ENCODE peak calls at places on chromosomes 4 and X, in six cellular contexts. H is psoas muscle, M is PC-3, Y is esophagus squamous epithelium, O is left lung, P is brain microvascular endothelial cell. B is an unnamed sample.

GRCh38 chr4:109010534-109010933 is 247.7 kb upstream of the ETNPPL start:
- DNase-seq in Y (no peak), P (no peak), H (no peak), M (no peak), O (no peak), B (no peak)

GRCh38 chr4:14871676-14872430 is 130.4 kb upstream of the CPEB2 start:
- DNase-seq in M (peak; percentile 90), Y (no peak), H (no peak), O (no peak), P (no peak), B (no peak)

GRCh38 chrX:68199062-68199848 is 234.0 kb downstream of the OPHN1 start:
- DNase-seq in O (no peak), P (no peak), H (no peak), M (peak; percentile 53), Y (no peak), B (no peak)

GRCh38 chr4:75880278-75880677 is 22.0 kb downstream of the PPEF2 start:
- DNase-seq in Y (no peak), P (no peak), M (no peak), H (no peak), O (no peak), B (no peak)

GRCh38 chr4:17358236-17358635 is 153.7 kb downstream of the QDPR start:
- DNase-seq in Y (no peak), M (no peak), O (no peak), P (no peak), H (no peak), B (no peak)

GRCh38 chr4:158193171-158193749 is 17.0 kb upstream of the TMEM144 start:
- DNase-seq in O (no peak), M (peak; percentile 62), P (no peak), Y (no peak), H (no peak), B (no peak)

GRCh38 chrX:139642241-139642927 is 65.6 kb downstream of the MCF2 start:
- DNase-seq in Y (no peak), H (no peak), O (no peak), M (no peak), P (no peak), B (no peak)

GRCh38 chrX:34555481-34555880 is 101.6 kb downstream of the TMEM47 start:
- DNase-seq in M (no peak), P (no peak), O (no peak), H (no peak), Y (no peak), B (no peak)

GRCh38 chrX:76253432-76253831 is 80.6 kb downstream of the PBDC1 start:
- DNase-seq in O (no peak), H (no peak), P (peak; percentile 5), M (peak; percentile 56), Y (no peak), B (no peak)

GRCh38 chr4:169611157-169611556 is 1.2 kb downstream of the NEK1 start:
- DNase-seq in H (no peak), Y (no peak), P (no peak), M (no peak), O (no peak), B (no peak)

GRCh38 chr4:122765702-122766352 is 33.3 kb downstream of the BBS12 start:
- DNase-seq in H (no peak), P (peak; percentile 95), Y (no peak), O (no peak), M (peak; percentile 58), B (peak; percentile 68)

GRCh38 chr4:165426331-165426730 is 47.5 kb downstream of the CPE start:
- DNase-seq in H (no peak), Y (no peak), P (no peak), M (no peak), O (no peak), B (no peak)
- H3K27ac ChIP-seq in H (no peak overlapping the region), Y (no peak overlapping the region), P (no peak overlapping the region), M (no peak overlapping the region), O (no peak overlapping the region), B (no peak overlapping the region)

DNA sequence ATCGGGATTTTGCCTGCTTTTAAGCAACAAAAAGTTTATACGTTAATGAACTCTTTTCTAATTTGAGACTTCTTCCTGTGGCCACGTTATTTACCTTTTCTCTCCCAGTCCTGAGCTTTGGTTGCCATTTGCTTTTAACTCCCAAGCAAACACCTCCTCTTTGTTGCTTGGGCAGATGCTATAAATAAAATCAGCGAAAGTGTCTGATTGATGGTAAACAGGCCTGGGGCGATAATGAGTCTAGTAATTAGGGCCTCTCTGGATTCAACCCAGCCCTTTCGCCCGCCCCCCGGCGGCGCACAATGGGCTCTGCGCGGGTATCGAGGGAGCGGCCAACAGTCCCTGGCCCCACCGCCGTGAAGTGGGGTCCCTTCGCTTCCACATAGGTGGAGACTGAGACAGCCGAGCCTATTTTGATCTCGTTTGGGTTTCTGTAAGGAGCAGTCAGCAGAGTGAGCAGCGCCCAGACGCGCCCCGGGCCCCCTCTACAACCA is 791 bp downstream of the CLGN start:
- DNase-seq in O (no peak), P (no peak), M (peak; percentile 7), Y (no peak), H (peak; percentile 47), B (no peak)
- TF ChIP-seq CTCF in O (no peak), P (peak; percentile 41), M (peak; percentile 29), Y (no peak), H (no peak), B (no peak)

GRCh38 chrX:6226053-6226645 is 2.5 kb downstream of the NLGN4X start:
- DNase-seq in H (no peak), M (no peak), O (peak; percentile 52), P (no peak), Y (no peak), B (no peak)
- H3K27ac ChIP-seq in H (no peak overlapping the region), M (no peak overlapping the region), O (no peak overlapping the region), P (no peak overlapping the region), Y (no peak overlapping the region), B (no peak overlapping the region)

DNA sequence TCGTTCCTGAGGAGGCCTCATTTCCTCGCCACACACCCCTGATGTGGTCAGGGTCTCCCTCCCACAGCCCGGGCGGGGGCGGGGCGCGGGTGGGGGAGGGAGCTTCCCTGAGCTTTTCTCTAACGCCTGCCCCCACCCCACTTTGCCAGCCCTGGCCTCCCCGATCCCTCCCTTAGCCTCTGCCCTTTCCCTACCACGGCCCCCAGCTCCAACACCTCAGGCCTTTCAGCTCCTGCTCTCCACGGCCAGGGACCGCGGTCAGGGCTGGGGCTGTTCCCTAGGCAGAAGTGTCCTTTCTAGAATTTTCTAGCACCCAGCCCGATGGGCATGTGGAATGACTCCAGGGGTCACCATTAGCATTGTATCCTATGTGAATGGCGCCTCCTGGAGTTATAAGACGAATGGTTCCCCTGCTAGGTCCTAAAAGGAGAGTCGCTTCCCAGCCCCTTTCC is 201.3 kb upstream of the BCOR start:
- DNase-seq in Y (no peak), P (no peak), O (no peak), H (no peak), M (no peak), B (no peak)
- TF ChIP-seq CTCF in Y (no peak), P (peak; percentile 48), O (no peak), H (no peak), M (peak; percentile 32), B (peak; percentile 8)

DNA sequence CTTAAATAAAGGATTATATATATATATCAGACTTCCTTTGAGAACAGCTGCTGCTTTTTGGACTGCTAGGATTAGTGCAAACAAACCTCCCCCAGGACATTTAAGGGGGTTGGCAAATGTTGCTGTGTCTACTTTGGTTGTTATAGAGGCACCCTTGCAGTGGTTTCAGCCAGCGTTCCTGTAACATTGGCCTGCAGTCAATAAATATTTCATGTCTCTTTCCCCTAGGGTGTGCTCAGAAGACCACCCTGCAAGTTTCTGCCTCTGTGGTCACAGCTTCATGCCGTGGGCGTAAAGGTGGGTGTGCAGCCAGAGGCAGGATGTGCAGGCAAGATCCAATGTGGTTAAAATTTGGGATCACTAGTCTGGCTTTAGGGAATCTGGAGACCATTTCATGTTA is 28.9 kb downstream of the FGF5 start:
- DNase-seq in H (no peak), Y (no peak), M (no peak), O (no peak), P (no peak), B (no peak)
- H3K27ac ChIP-seq in H (no peak overlapping the region), Y (no peak overlapping the region), M (no peak overlapping the region), O (no peak overlapping the region), P (no peak overlapping the region), B (no peak overlapping the region)

DNA sequence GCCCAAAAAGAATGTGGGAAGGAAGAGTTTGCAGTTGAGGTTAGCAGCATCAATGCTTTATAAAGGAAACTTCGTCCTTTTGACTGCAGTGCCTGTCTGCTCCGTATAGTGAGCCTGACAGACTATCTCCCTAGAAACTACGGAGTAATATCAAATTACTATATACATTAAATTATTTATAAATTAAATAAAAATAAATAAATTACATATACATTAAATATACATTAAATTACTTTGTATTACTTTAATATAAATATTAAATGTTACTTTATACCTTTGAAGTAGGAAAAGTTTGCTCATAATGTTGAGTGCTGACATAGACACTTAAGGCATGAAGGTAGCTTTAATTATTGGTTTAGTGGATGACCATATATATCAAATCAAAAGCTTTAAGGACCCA is 165.2 kb downstream of the IL15 start:
- DNase-seq in Y (no peak), O (no peak), P (no peak), M (no peak), H (no peak), B (no peak)
- TF ChIP-seq CTCF in Y (no peak), O (no peak), P (no peak), M (no peak), H (no peak), B (no peak)

GRCh38 chrX:10006086-10006485 is 38.9 kb downstream of the CLDN34 start:
- DNase-seq in P (no peak), M (no peak), Y (no peak), H (no peak), O (no peak), B (no peak)

GRCh38 chrX:10004832-10005475 is 37.8 kb downstream of the CLDN34 start:
- DNase-seq in M (no peak), P (no peak), H (no peak), O (no peak), Y (no peak), B (no peak)

GRCh38 chrX:9997524-9997923 is 30.4 kb downstream of the CLDN34 start:
- DNase-seq in Y (no peak), H (no peak), M (no peak), O (no peak), P (no peak), B (no peak)

GRCh38 chrX:9997041-9997440 is 29.9 kb downstream of the CLDN34 start:
- DNase-seq in Y (no peak), M (no peak), P (no peak), O (no peak), H (no peak), B (no peak)

DNA sequence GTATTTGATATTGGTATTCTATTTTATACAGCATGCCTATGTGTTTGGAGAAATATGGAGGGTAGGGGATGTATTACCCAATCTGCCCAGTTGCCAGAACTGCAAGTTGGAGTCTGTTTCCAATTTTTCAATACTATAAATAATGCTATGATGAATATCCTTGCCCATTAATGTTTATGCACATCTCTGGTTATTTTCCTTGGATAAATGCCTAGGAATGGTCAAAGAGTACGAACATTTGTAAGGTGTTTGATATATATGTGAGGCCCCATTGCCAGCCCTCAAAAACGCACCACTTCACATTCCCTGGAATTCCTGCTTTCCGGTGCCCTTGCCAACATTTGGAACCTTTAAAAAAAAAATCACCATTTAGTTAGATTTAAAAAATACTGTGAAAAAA is 34.3 kb downstream of the CLDN34 start:
- DNase-seq in P (no peak), Y (no peak), O (no peak), M (no peak), H (no peak), B (no peak)
- H3K27ac ChIP-seq in P (no peak overlapping the region), Y (no peak overlapping the region), O (no peak overlapping the region), M (no peak overlapping the region), H (no peak overlapping the region), B (no peak overlapping the region)